ENCODE peak calls at places on chromosomes 11 and 22, in eight cellular contexts. R, D, W, G, F, H, C and Y are unnamed samples.

GRCh38 chr11:117095301-117096139 is 2.7 kb downstream of the SIK3 start:
- DNase-seq in H (no peak), C (no peak), R (no peak), W (no peak), D (no peak), F (no peak), G (no peak), Y (no peak)

GRCh38 chr11:83816572-83817187 is 530.5 kb upstream of the CCDC90B start:
- DNase-seq in G (no peak), H (no peak), C (no peak), D (no peak), F (no peak), R (no peak), W (peak; percentile 11), Y (no peak)

GRCh38 chr22:39920134-39920743 is 19.4 kb downstream of the GRAP2 start:
- DNase-seq in F (peak; percentile 72), H (no peak), G (no peak), R (no peak), C (no peak), D (peak; percentile 56), W (no peak), Y (no peak)

GRCh38 chr11:102981324-102981910 is 25.9 kb upstream of the MMP13 start:
- DNase-seq in C (no peak), W (no peak), F (no peak), G (no peak), H (no peak), R (no peak), D (no peak), Y (no peak)

GRCh38 chr11:113991170-113991569 is 16.3 kb downstream of the HTR3A start:
- DNase-seq in F (no peak), H (no peak), W (no peak), C (no peak), D (no peak), G (no peak), R (no peak), Y (no peak)

GRCh38 chr22:26903030-26903856 is 245.9 kb downstream of the MIAT start:
- DNase-seq in C (no peak), R (no peak), D (peak; percentile 1), G (no peak), W (no peak), F (no peak), H (no peak), Y (no peak)

GRCh38 chr11:396511-396947 is 2.5 kb downstream of the PKP3 start:
- DNase-seq in H (no peak), C (no peak), F (no peak), W (peak; percentile 49), D (no peak), R (no peak), G (no peak), Y (no peak)

GRCh38 chr11:62579252-62579651 is 5.6 kb upstream of the EEF1G start:
- DNase-seq in W (no peak), C (no peak), D (no peak), G (no peak), F (no peak), H (no peak), R (no peak), Y (no peak)

GRCh38 chr22:23789638-23790037 is 2.9 kb downstream of the SMARCB1 start:
- DNase-seq in F (no peak), C (no peak), R (no peak), G (no peak), D (no peak), H (no peak), W (no peak), Y (no peak)

GRCh38 chr22:24433001-24433867 is 5.8 kb downstream of the ADORA2A start:
- DNase-seq in H (no peak), G (no peak), R (no peak), D (no peak), C (no peak), W (no peak), F (no peak), Y (no peak)

GRCh38 chr11:35515224-35515623 is 10.2 kb downstream of the PAMR1 start:
- DNase-seq in W (no peak), G (peak; percentile 33), R (no peak), D (no peak), F (no peak), H (no peak), C (no peak), Y (no peak)

GRCh38 chr11:33257897-33258630 is 883 bp downstream of the HIPK3 start:
- DNase-seq in G (peak; percentile 44), W (peak; percentile 69), F (peak; percentile 65), R (peak; percentile 22), H (no peak), C (peak; percentile 92), D (peak; percentile 68), Y (peak; percentile 82)

GRCh38 chr11:10208045-10208674 is 85.9 kb downstream of the SBF2 start:
- DNase-seq in H (no peak), W (peak; percentile 60), F (no peak), D (no peak), C (no peak), G (no peak), R (no peak), Y (peak; percentile 18)

GRCh38 chr11:8232849-8233606 is 30.6 kb downstream of the LMO1 start:
- DNase-seq in F (no peak), C (no peak), R (no peak), G (no peak), D (no peak), H (no peak), W (no peak), Y (no peak)

GRCh38 chr11:70788247-70789022 is 390.1 kb downstream of the CTTN start:
- DNase-seq in D (no peak), G (peak; percentile 52), R (no peak), W (peak; percentile 95), C (no peak), F (no peak), H (no peak), Y (no peak)

GRCh38 chr11:128502736-128503135 is 84.6 kb downstream of the ETS1 start:
- DNase-seq in G (peak; percentile 83), H (no peak), R (no peak), W (no peak), D (no peak), F (no peak), C (no peak), Y (no peak)

GRCh38 chr22:27641049-27641790 is 160.3 kb downstream of the MN1 start:
- DNase-seq in H (no peak), F (no peak), R (no peak), C (no peak), W (no peak), G (no peak), D (no peak), Y (no peak)

GRCh38 chr11:71962428-71963038 is 33.7 kb downstream of the RNF121 start:
- DNase-seq in D (no peak), R (no peak), F (no peak), H (no peak), C (no peak), G (no peak), W (no peak), Y (no peak)

GRCh38 chr11:123536690-123537437 is 106.8 kb downstream of the GRAMD1B start:
- DNase-seq in G (no peak), W (no peak), D (no peak), R (no peak), C (peak; percentile 55), H (no peak), F (no peak), Y (no peak)

GRCh38 chr11:1271002-1271401 is 38.4 kb downstream of the TOLLIP start:
- DNase-seq in C (no peak), R (no peak), D (no peak), W (no peak), H (no peak), G (no peak), F (no peak), Y (no peak)

GRCh38 chr11:120917536-120918239 is 106.2 kb upstream of the TBCEL start:
- DNase-seq in R (no peak), C (no peak), W (no peak), D (no peak), H (no peak), G (no peak), F (no peak), Y (no peak)

GRCh38 chr11:34636127-34636526 is 15.2 kb downstream of the EHF start:
- DNase-seq in H (no peak), G (no peak), D (no peak), C (no peak), R (no peak), F (no peak), W (no peak), Y (no peak)

GRCh38 chr11:5115339-5115738 is 22.8 kb downstream of the OR52A5 start:
- DNase-seq in W (no peak), G (no peak), D (no peak), C (no peak), H (no peak), R (no peak), F (no peak), Y (no peak)

GRCh38 chr11:77602385-77603105 is 12.8 kb downstream of the AQP11 start:
- DNase-seq in H (no peak), W (peak; percentile 75), R (no peak), G (peak; percentile 68), F (no peak), D (no peak), C (no peak), Y (no peak)

GRCh38 chr11:107740256-107740655 is 28.4 kb upstream of the SLN start:
- DNase-seq in D (no peak), R (no peak), H (no peak), C (no peak), W (no peak), G (no peak), F (no peak), Y (no peak)

GRCh38 chr11:106395716-106396349 is 318.4 kb downstream of the AASDHPPT start:
- DNase-seq in G (no peak), F (no peak), W (no peak), C (no peak), R (no peak), D (no peak), H (no peak), Y (no peak)

GRCh38 chr11:107882095-107882820 is 23.7 kb upstream of the SLC35F2 start:
- DNase-seq in H (no peak), W (no peak), F (no peak), R (no peak), C (no peak), G (no peak), D (no peak), Y (no peak)

GRCh38 chr11:72737341-72737740 is 14.9 kb downstream of the ARAP1 start:
- DNase-seq in W (no peak), F (no peak), H (no peak), C (no peak), R (no peak), G (no peak), D (no peak), Y (no peak)

GRCh38 chr22:44554411-44554810 is 56.4 kb upstream of the RTL6 start:
- DNase-seq in C (no peak), G (no peak), D (no peak), W (no peak), H (no peak), F (no peak), R (no peak), Y (no peak)

GRCh38 chr11:71414645-71415044 is 33.5 kb downstream of the DHCR7 start:
- DNase-seq in W (no peak), F (no peak), G (no peak), D (no peak), H (no peak), R (no peak), C (no peak), Y (no peak)

GRCh38 chr22:23714596-23715588 is 24.1 kb downstream of the RGL4 start:
- DNase-seq in W (no peak), D (no peak), F (no peak), H (no peak), G (no peak), C (no peak), R (no peak), Y (no peak)

GRCh38 chr11:65642014-65642671 is 4.2 kb downstream of the SIPA1 start:
- DNase-seq in D (no peak), W (no peak), C (no peak), G (no peak), R (no peak), H (peak; percentile 77), F (no peak), Y (no peak)